ENCODE peak calls at places on chromosomes 4 and X, in eight cellular contexts. Q, R, V, X, E, Z, Y and P are unnamed samples.

GRCh38 chrX:2539586-2539985 is 38.8 kb upstream of the DHRSX start:
- DNase-seq in X (no peak), Y (no peak), R (no peak), V (no peak), E (no peak), Z (no peak), Q (no peak), P (no peak)

GRCh38 chrX:14039344-14039743 is 9.7 kb upstream of the GEMIN8 start:
- DNase-seq in R (peak), X (no peak), V (peak), Z (no peak), Q (no peak), Y (peak), E (no peak), P (peak)

GRCh38 chr4:7254736-7255487 is 62.6 kb downstream of the SORCS2 start:
- DNase-seq in X (no peak), V (peak), R (peak), E (no peak), Y (no peak), Z (no peak), Q (no peak), P (no peak)

GRCh38 chrX:139759637-139760036 is 51.7 kb upstream of the MCF2 start:
- DNase-seq in E (no peak), R (peak), V (no peak), Q (no peak), X (no peak), Z (no peak), Y (no peak), P (peak)

GRCh38 chr4:126591583-126591982 is 1041.2 kb upstream of the INTU start:
- DNase-seq in Y (no peak), Z (no peak), E (no peak), R (no peak), X (no peak), Q (no peak), V (no peak), P (peak)

GRCh38 chr4:36476135-36476534 is 194.7 kb downstream of the DTHD1 start:
- DNase-seq in E (no peak), Y (no peak), V (no peak), R (no peak), X (no peak), Q (no peak), Z (no peak), P (no peak)

GRCh38 chr4:77920371-77920770 is 57.7 kb downstream of the MRPL1 start:
- DNase-seq in Q (no peak), Z (no peak), Y (no peak), X (no peak), V (no peak), E (no peak), R (no peak), P (no peak)

GRCh38 chr4:38062088-38062893 is 102.1 kb downstream of the PTTG2 start:
- DNase-seq in Q (peak), R (peak), V (peak), Y (peak), E (peak), X (peak), Z (peak), P (peak)

GRCh38 chrX:141989134-141989533 is 85.4 kb downstream of the MAGEC1 start:
- DNase-seq in X (no peak), E (no peak), R (peak), V (no peak), Y (no peak), Z (no peak), Q (no peak), P (peak)

GRCh38 chrX:129654652-129655546 is at the start of gene APLN:
- DNase-seq in Z (no peak), Y (peak), E (peak), Q (no peak), R (peak), V (peak), X (no peak), P (peak)

GRCh38 chr4:158729716-158730559 is 6.7 kb upstream of the PPID start:
- DNase-seq in R (peak), Z (peak), V (peak), Y (peak), X (peak), Q (no peak), E (no peak), P (peak)

GRCh38 chrX:15343075-15343476 is 7.8 kb upstream of the PIGA start:
- DNase-seq in E (no peak), R (peak), Z (no peak), Q (no peak), X (no peak), Y (no peak), V (peak), P (peak)

GRCh38 chr4:53508446-53508845 is 82.8 kb downstream of the LNX1 start:
- DNase-seq in V (no peak), E (no peak), R (peak), Y (no peak), X (no peak), Q (no peak), Z (no peak), P (peak)

GRCh38 chr4:170446782-170447181 is 357.0 kb upstream of the AADAT start:
- DNase-seq in X (no peak), E (no peak), R (no peak), V (no peak), Y (no peak), Z (no peak), Q (no peak), P (no peak)

GRCh38 chr4:101183224-101183623 is 164.1 kb downstream of the PPP3CA start:
- DNase-seq in Y (no peak), E (no peak), X (no peak), Q (no peak), Z (no peak), R (no peak), V (no peak), P (no peak)